ENCODE peak calls at places on chromosome 4, in six cellular contexts. One of them, this sample, is unnamed.

GRCh38 chr4:19026281-19026680 is 1004.7 kb upstream of the LCORL start:
- DNase-seq in left colon: no peak
- DNase-seq in kidney: no peak
- DNase-seq in GM23338: no peak
- DNase-seq in tibial artery: no peak
- DNase-seq in lower leg skin: no peak
- DNase-seq in this sample: peak; percentile 23

GRCh38 chr4:40931238-40931637 is 181.5 kb downstream of the NSUN7 start:
- DNase-seq in left colon: no peak
- DNase-seq in kidney: no peak
- DNase-seq in GM23338: no peak
- DNase-seq in tibial artery: no peak
- DNase-seq in lower leg skin: no peak
- DNase-seq in this sample: no peak

GRCh38 chr4:163544407-163545038 is 50.0 kb downstream of the TMA16 start:
- DNase-seq in left colon: no peak
- DNase-seq in kidney: peak; percentile 77
- DNase-seq in GM23338: peak; percentile 84
- DNase-seq in tibial artery: peak; percentile 71
- DNase-seq in lower leg skin: peak; percentile 27
- DNase-seq in this sample: peak; percentile 65

GRCh38 chr4:78551420-78552351 is at the start of gene ANXA3:
- DNase-seq in left colon: peak; percentile 74
- DNase-seq in kidney: peak; percentile 84
- DNase-seq in GM23338: peak; percentile 89
- DNase-seq in tibial artery: no peak
- DNase-seq in lower leg skin: no peak
- DNase-seq in this sample: no peak

GRCh38 chr4:179112441-179113170 is 1670.4 kb upstream of the AGA start:
- DNase-seq in left colon: no peak
- DNase-seq in kidney: no peak
- DNase-seq in GM23338: no peak
- DNase-seq in tibial artery: no peak
- DNase-seq in lower leg skin: no peak
- DNase-seq in this sample: no peak

GRCh38 chr4:28772066-28772465 is 1911.4 kb downstream of the STIM2 start:
- DNase-seq in left colon: no peak
- DNase-seq in kidney: no peak
- DNase-seq in GM23338: no peak
- DNase-seq in tibial artery: no peak
- DNase-seq in lower leg skin: no peak
- DNase-seq in this sample: peak; percentile 72

GRCh38 chr4:82500830-82501229 is 61.0 kb downstream of the TMEM150C start:
- DNase-seq in left colon: no peak
- DNase-seq in kidney: no peak
- DNase-seq in GM23338: peak; percentile 51
- DNase-seq in tibial artery: no peak
- DNase-seq in lower leg skin: no peak
- DNase-seq in this sample: no peak

GRCh38 chr4:856468-856901 is 30.6 kb upstream of the CPLX1 start:
- DNase-seq in left colon: no peak
- DNase-seq in kidney: peak; percentile 36
- DNase-seq in GM23338: no peak
- DNase-seq in tibial artery: no peak
- DNase-seq in lower leg skin: no peak
- DNase-seq in this sample: no peak

GRCh38 chr4:5456296-5456845 is 252.0 kb downstream of the EVC2 start:
- DNase-seq in left colon: no peak
- DNase-seq in kidney: no peak
- DNase-seq in GM23338: no peak
- DNase-seq in tibial artery: peak; percentile 41
- DNase-seq in lower leg skin: no peak
- DNase-seq in this sample: no peak

GRCh38 chr4:38382492-38382891 is 281.5 kb upstream of the KLF3 start:
- DNase-seq in left colon: no peak
- DNase-seq in kidney: no peak
- DNase-seq in GM23338: no peak
- DNase-seq in tibial artery: no peak
- DNase-seq in lower leg skin: no peak
- DNase-seq in this sample: no peak

GRCh38 chr4:92231511-92231910 is 72.3 kb upstream of the GRID2 start:
- DNase-seq in left colon: no peak
- DNase-seq in kidney: no peak
- DNase-seq in GM23338: no peak
- DNase-seq in tibial artery: no peak
- DNase-seq in lower leg skin: no peak
- DNase-seq in this sample: peak; percentile 53

GRCh38 chr4:87188063-87188462 is 32.4 kb downstream of the KLHL8 start:
- DNase-seq in left colon: no peak
- DNase-seq in kidney: no peak
- DNase-seq in GM23338: no peak
- DNase-seq in tibial artery: no peak
- DNase-seq in lower leg skin: no peak
- DNase-seq in this sample: peak; percentile 60

GRCh38 chr4:70505152-70505748 is 13.1 kb upstream of the AMTN start:
- DNase-seq in left colon: no peak
- DNase-seq in kidney: peak; percentile 69
- DNase-seq in GM23338: peak; percentile 75
- DNase-seq in tibial artery: no peak
- DNase-seq in lower leg skin: no peak
- DNase-seq in this sample: peak; percentile 75

GRCh38 chr4:26020896-26021295 is 106.9 kb downstream of the SMIM20 start:
- DNase-seq in left colon: no peak
- DNase-seq in kidney: no peak
- DNase-seq in GM23338: no peak
- DNase-seq in tibial artery: no peak
- DNase-seq in lower leg skin: no peak
- DNase-seq in this sample: peak; percentile 85

GRCh38 chr4:11313157-11313943 is 115.3 kb downstream of the HS3ST1 start:
- DNase-seq in left colon: no peak
- DNase-seq in kidney: no peak
- DNase-seq in GM23338: no peak
- DNase-seq in tibial artery: no peak
- DNase-seq in lower leg skin: no peak
- DNase-seq in this sample: no peak

GRCh38 chr4:147362868-147363440 is 117.9 kb upstream of the EDNRA start:
- DNase-seq in left colon: peak; percentile 42
- DNase-seq in kidney: peak; percentile 92
- DNase-seq in GM23338: no peak
- DNase-seq in tibial artery: peak; percentile 78
- DNase-seq in lower leg skin: peak; percentile 22
- DNase-seq in this sample: peak; percentile 93

This sample was measured in choroid plexus epithelial cell.